ENCODE peak calls at places on chromosomes 5 and 9, in seven cellular contexts. One of them, this sample, is unnamed.

GRCh38 chr5:172616730-172617129 is 24.3 kb upstream of the NEURL1B start:
- DNase-seq in MM.1S: no peak
- DNase-seq in posterior vena cava: peak; percentile 86
- DNase-seq in CD4-positive, alpha-beta T cell: no peak
- DNase-seq in AG09309: no peak
- DNase-seq in hypothalamus: no peak
- DNase-seq in cardiac muscle cell: no peak
- DNase-seq in this sample: no peak

GRCh38 chr9:32255026-32255425 is 129.4 kb upstream of the ACO1 start:
- DNase-seq in MM.1S: no peak
- DNase-seq in posterior vena cava: no peak
- DNase-seq in CD4-positive, alpha-beta T cell: no peak
- DNase-seq in AG09309: no peak
- DNase-seq in hypothalamus: no peak
- DNase-seq in cardiac muscle cell: no peak
- DNase-seq in this sample: no peak

GRCh38 chr9:103104101-103104500 is 109.0 kb downstream of the CYLC2 start:
- DNase-seq in MM.1S: no peak
- DNase-seq in posterior vena cava: no peak
- DNase-seq in CD4-positive, alpha-beta T cell: no peak
- DNase-seq in AG09309: no peak
- DNase-seq in hypothalamus: no peak
- DNase-seq in cardiac muscle cell: no peak
- DNase-seq in this sample: no peak

GRCh38 chr9:15115702-15116639 is 191.0 kb downstream of the TTC39B start:
- DNase-seq in MM.1S: no peak
- DNase-seq in posterior vena cava: no peak
- DNase-seq in CD4-positive, alpha-beta T cell: no peak
- DNase-seq in AG09309: no peak
- DNase-seq in hypothalamus: no peak
- DNase-seq in cardiac muscle cell: peak; percentile 49
- DNase-seq in this sample: no peak

GRCh38 chr5:35963381-35963843 is 25.0 kb upstream of the CAPSL start:
- DNase-seq in MM.1S: peak; percentile 14
- DNase-seq in posterior vena cava: no peak
- DNase-seq in CD4-positive, alpha-beta T cell: no peak
- DNase-seq in AG09309: no peak
- DNase-seq in hypothalamus: no peak
- DNase-seq in cardiac muscle cell: no peak
- DNase-seq in this sample: no peak

GRCh38 chr5:43041669-43042175 is 1.6 kb upstream of the ANXA2R start:
- DNase-seq in MM.1S: peak; percentile 63
- DNase-seq in posterior vena cava: peak; percentile 88
- DNase-seq in CD4-positive, alpha-beta T cell: peak; percentile 73
- DNase-seq in AG09309: no peak
- DNase-seq in hypothalamus: peak; percentile 64
- DNase-seq in cardiac muscle cell: peak; percentile 72
- DNase-seq in this sample: peak; percentile 70

GRCh38 chr9:124347206-124347967 is 67.9 kb downstream of the PSMB7 start:
- DNase-seq in MM.1S: no peak
- DNase-seq in posterior vena cava: peak; percentile 72
- DNase-seq in CD4-positive, alpha-beta T cell: no peak
- DNase-seq in AG09309: no peak
- DNase-seq in hypothalamus: no peak
- DNase-seq in cardiac muscle cell: no peak
- DNase-seq in this sample: no peak

GRCh38 chr5:143606043-143606752 is 202.7 kb upstream of the NR3C1 start:
- DNase-seq in MM.1S: no peak
- DNase-seq in posterior vena cava: no peak
- DNase-seq in CD4-positive, alpha-beta T cell: no peak
- DNase-seq in AG09309: no peak
- DNase-seq in hypothalamus: no peak
- DNase-seq in cardiac muscle cell: no peak
- DNase-seq in this sample: no peak

GRCh38 chr5:154071799-154072781 is 33.3 kb downstream of the MFAP3 start:
- DNase-seq in MM.1S: peak; percentile 80
- DNase-seq in posterior vena cava: peak; percentile 95
- DNase-seq in CD4-positive, alpha-beta T cell: peak; percentile 74
- DNase-seq in AG09309: no peak
- DNase-seq in hypothalamus: peak; percentile 46
- DNase-seq in cardiac muscle cell: peak; percentile 84
- DNase-seq in this sample: peak; percentile 52

This sample was measured in T-helper 22 cell.